ENCODE peak calls at places on chromosomes 4 and X, in six cellular contexts. J is stomach, E is IMR-90, C is body of pancreas, A is upper lobe of left lung, V is ovary. O is an unnamed sample.

GRCh38 chr4:172515266-172515879 is 653.2 kb upstream of the GALNT7 start:
- DNase-seq in J (no peak), E (peak; percentile 41), C (no peak), A (no peak), V (no peak), O (no peak)

GRCh38 chrX:68710870-68711576 is 63.6 kb downstream of the STARD8 start:
- DNase-seq in J (peak; percentile 52), E (peak; percentile 53), C (peak; percentile 45), A (no peak), V (peak; percentile 27), O (peak; percentile 20)

GRCh38 chrX:105375816-105376215 is 155.3 kb upstream of the TEX13A start:
- DNase-seq in J (no peak), E (no peak), C (no peak), A (no peak), V (no peak), O (no peak)

GRCh38 chr4:97548186-97548585 is 595.1 kb downstream of the STPG2 start:
- DNase-seq in J (no peak), E (no peak), C (no peak), A (no peak), V (no peak), O (no peak)

GRCh38 chr4:111991797-111992196 is 153.5 kb upstream of the FAM241A start:
- DNase-seq in J (no peak), E (peak; percentile 53), C (no peak), A (no peak), V (no peak), O (no peak)

GRCh38 chr4:85728471-85728870 is 253.5 kb downstream of the ARHGAP24 start:
- DNase-seq in J (no peak), E (no peak), C (no peak), A (no peak), V (no peak), O (no peak)

GRCh38 chrX:20437678-20438077 is 171.0 kb upstream of the RPS6KA3 start:
- DNase-seq in J (no peak), E (no peak), C (no peak), A (no peak), V (no peak), O (no peak)

GRCh38 chr4:158949094-158949493 is 153.8 kb upstream of the RAPGEF2 start:
- DNase-seq in J (no peak), E (peak; percentile 58), C (no peak), A (no peak), V (no peak), O (no peak)

GRCh38 chrX:11890843-11891514 is 132.9 kb downstream of the MSL3 start:
- DNase-seq in J (no peak), E (no peak), C (no peak), A (peak; percentile 11), V (no peak), O (peak; percentile 4)

GRCh38 chrX:30224541-30224940 is 5.9 kb upstream of the MAGEB3 start:
- DNase-seq in J (no peak), E (no peak), C (no peak), A (no peak), V (no peak), O (no peak)

GRCh38 chr4:112510468-112511293 is 5.3 kb downstream of the NEUROG2 start:
- DNase-seq in J (no peak), E (no peak), C (no peak), A (peak; percentile 76), V (no peak), O (no peak)

GRCh38 chrX:122087353-122087752 is 1039.9 kb downstream of the GLUD2 start:
- DNase-seq in J (no peak), E (no peak), C (no peak), A (no peak), V (no peak), O (no peak)

GRCh38 chrX:139823806-139824205 is 109.0 kb downstream of the ATP11C start:
- DNase-seq in J (no peak), E (peak; percentile 25), C (no peak), A (no peak), V (no peak), O (no peak)

GRCh38 chr4:177006331-177006730 is 213.6 kb upstream of the VEGFC start:
- DNase-seq in J (no peak), E (no peak), C (no peak), A (no peak), V (no peak), O (no peak)

GRCh38 chrX:55007633-55008032 is 7.5 kb downstream of the APEX2 start:
- DNase-seq in J (peak; percentile 51), E (peak; percentile 63), C (peak; percentile 32), A (no peak), V (peak; percentile 45), O (no peak)

GRCh38 chr4:74632634-74633033 is 161.7 kb downstream of the BTC start:
- DNase-seq in J (peak; percentile 66), E (peak; percentile 88), C (no peak), A (no peak), V (no peak), O (no peak)

GRCh38 chrX:103356897-103357296 is 591 bp downstream of the TCEAL9 start:
- DNase-seq in J (no peak), E (no peak), C (peak; percentile 26), A (peak; percentile 48), V (peak; percentile 37), O (no peak)

GRCh38 chr4:54066718-54067129 is 2.3 kb upstream of the CHIC2 start:
- DNase-seq in J (peak; percentile 29), E (no peak), C (no peak), A (no peak), V (no peak), O (no peak)

GRCh38 chr4:26464420-26465095 is 25.7 kb downstream of the CCKAR start:
- DNase-seq in J (no peak), E (no peak), C (no peak), A (peak; percentile 11), V (no peak), O (no peak)

GRCh38 chr4:110480031-110480549 is 4.1 kb downstream of the ENPEP start:
- DNase-seq in J (no peak), E (peak; percentile 94), C (no peak), A (no peak), V (no peak), O (no peak)

GRCh38 chrX:133561251-133561650 is 146.0 kb upstream of the GPC4 start:
- DNase-seq in J (no peak), E (no peak), C (no peak), A (no peak), V (no peak), O (no peak)

GRCh38 chr4:123545569-123546122 is 149.1 kb downstream of the SPRY1 start:
- DNase-seq in J (no peak), E (no peak), C (no peak), A (no peak), V (no peak), O (no peak)

GRCh38 chr4:144627663-144628076 is 18.3 kb upstream of the HHIP start:
- DNase-seq in J (no peak), E (peak; percentile 73), C (no peak), A (no peak), V (no peak), O (no peak)

GRCh38 chrX:9654928-9655327 is 110.7 kb downstream of the GPR143 start:
- DNase-seq in J (no peak), E (no peak), C (no peak), A (no peak), V (no peak), O (no peak)

GRCh38 chr4:110305455-110305854 is 107.0 kb upstream of the ELOVL6 start:
- DNase-seq in J (no peak), E (no peak), C (no peak), A (no peak), V (no peak), O (no peak)

GRCh38 chr4:102344955-102345794 is at the start of gene SLC39A8:
- DNase-seq in J (peak; percentile 82), E (peak; percentile 44), C (peak; percentile 88), A (peak; percentile 97), V (peak; percentile 83), O (peak; percentile 47)
- TF ChIP-seq POLR2A in J (no peak), E (no peak), C (peak; percentile 46), A (no peak), V (peak; percentile 70), O (peak; percentile 48)

DNA sequence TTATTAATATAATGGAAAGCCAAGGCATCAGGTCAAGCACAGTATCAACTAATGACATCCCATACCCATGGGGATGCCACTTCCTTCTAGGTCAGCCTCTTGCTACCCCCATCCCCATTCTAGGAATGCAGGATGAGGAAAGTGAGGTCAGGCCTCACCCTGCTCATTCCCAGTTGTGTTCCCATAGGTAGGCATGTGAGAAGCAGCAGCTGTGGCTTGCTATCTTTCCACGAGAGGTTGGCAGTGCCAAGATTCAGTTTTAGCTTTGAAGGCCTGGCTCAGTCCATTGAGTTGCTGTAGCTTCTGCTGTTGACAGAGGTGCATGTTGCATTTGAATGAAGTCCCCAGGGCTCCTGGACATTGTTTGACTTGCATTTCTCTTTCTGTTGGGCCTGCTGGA is 15.5 kb downstream of the LONRF3 start:
- DNase-seq in J (no peak), E (no peak), C (peak; percentile 28), A (no peak), V (no peak), O (no peak)
- H3K27ac ChIP-seq in J (no peak overlapping the region), E (no peak overlapping the region), C (no peak overlapping the region), A (no peak overlapping the region), V (no peak overlapping the region), O (no peak overlapping the region)

GRCh38 chr4:182147391-182147790 is 95.8 kb upstream of the TENM3 start:
- DNase-seq in J (no peak), E (no peak), C (no peak), A (no peak), V (no peak), O (no peak)
- H3K4me3 ChIP-seq in J (no peak overlapping the region), E (no peak overlapping the region), C (no peak overlapping the region), A (no peak overlapping the region), V (no peak overlapping the region), O (no peak overlapping the region)

DNA sequence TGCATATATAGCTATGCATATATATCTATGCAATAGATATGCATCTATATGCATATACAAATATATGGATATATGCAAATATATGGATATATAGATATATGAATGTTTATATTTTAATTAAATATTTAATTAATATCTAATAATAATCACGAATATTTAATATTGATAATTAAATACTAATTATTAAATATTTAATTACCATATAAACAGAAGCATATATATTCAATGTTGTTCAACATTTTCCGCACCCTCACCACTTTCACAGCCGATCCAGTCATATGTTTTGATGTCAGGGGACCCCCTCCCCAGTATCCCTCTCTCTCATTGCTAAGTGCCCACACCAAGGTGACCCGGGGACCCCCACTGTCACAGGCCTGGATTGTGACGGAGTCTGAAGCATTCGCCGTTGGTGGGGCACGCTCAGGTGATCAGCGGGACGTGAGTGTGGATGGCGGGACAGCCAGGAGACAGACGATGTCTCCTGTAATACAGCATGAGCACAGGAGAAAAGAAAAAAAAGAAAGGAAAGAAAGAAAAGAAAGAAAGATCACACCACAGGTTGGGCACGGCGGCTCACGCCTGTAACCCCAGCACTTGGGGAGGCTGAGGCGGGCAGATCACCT is 199.7 kb downstream of the CRLF2 start:
- DNase-seq in J (no peak), E (no peak), C (no peak), A (no peak), V (no peak), O (no peak)
- TF ChIP-seq POLR2A in J (no peak), E (no peak), C (no peak), A (no peak), V (no peak), O (no peak)

GRCh38 chr4:152079543-152080293 is 318.9 kb upstream of the GATB start:
- DNase-seq in J (no peak), E (no peak), C (no peak), A (no peak), V (no peak), O (no peak)
- H3K27ac ChIP-seq in J (no peak overlapping the region), E (no peak overlapping the region), C (no peak overlapping the region), A (no peak overlapping the region), V (no peak overlapping the region), O (no peak overlapping the region)